ENCODE peak calls at places on chromosomes 5 and 9, in ten cellular contexts. I is right atrium auricular region, X is ovary, J is GM10248, H is fibroblast of mammary gland, P is AG10803, Y is neural crest cell, T is transverse colon, M is epithelial cell of esophagus, F is stomach. Z is an unnamed sample.

GRCh38 chr5:7398596-7399260 is 2.8 kb downstream of the ADCY2 start:
- DNase-seq in I (no peak), X (no peak), J (no peak), H (no peak), P (no peak), Y (no peak), T (no peak), M (no peak), F (no peak), Z (no peak)

GRCh38 chr9:124477211-124478013 is 27.2 kb downstream of the ADGRD2 start:
- DNase-seq in I (no peak), X (no peak), J (no peak), H (no peak), P (no peak), Y (peak), T (no peak), M (peak), F (no peak), Z (no peak)

GRCh38 chr9:35673132-35673997 is at the start of gene CA9:
- DNase-seq in I (no peak), X (no peak), J (no peak), H (no peak), P (no peak), Y (no peak), T (peak), M (peak), F (peak), Z (no peak)

GRCh38 chr5:172107606-172108005 is 80.4 kb downstream of the STK10 start:
- DNase-seq in I (no peak), X (no peak), J (no peak), H (peak), P (peak), Y (no peak), T (no peak), M (peak), F (no peak), Z (no peak)

GRCh38 chr9:21002040-21002439 is 29.4 kb downstream of the HACD4 start:
- DNase-seq in I (no peak), X (no peak), J (no peak), H (no peak), P (no peak), Y (no peak), T (no peak), M (no peak), F (no peak), Z (no peak)

GRCh38 chr5:55903121-55903701 is 52.1 kb downstream of the IL31RA start:
- DNase-seq in I (no peak), X (no peak), J (peak), H (peak), P (no peak), Y (no peak), T (no peak), M (peak), F (no peak), Z (peak)

GRCh38 chr5:173204185-173204979 is 30.6 kb downstream of the NKX2-5 start:
- DNase-seq in I (no peak), X (no peak), J (no peak), H (peak), P (peak), Y (no peak), T (no peak), M (peak), F (no peak), Z (no peak)

GRCh38 chr5:171697591-171698102 is 88.0 kb upstream of the SMIM23 start:
- DNase-seq in I (no peak), X (no peak), J (no peak), H (no peak), P (no peak), Y (no peak), T (no peak), M (no peak), F (no peak), Z (no peak)

GRCh38 chr5:91928751-91929521 is 545.8 kb upstream of the ARRDC3 start:
- DNase-seq in I (no peak), X (no peak), J (peak), H (peak), P (peak), Y (no peak), T (no peak), M (peak), F (no peak), Z (peak)

GRCh38 chr9:128152133-128152780 is 3.0 kb downstream of the LCN2 start:
- DNase-seq in I (no peak), X (no peak), J (no peak), H (no peak), P (no peak), Y (no peak), T (no peak), M (no peak), F (no peak), Z (no peak)

GRCh38 chr5:180495292-180495691 is 1.1 kb downstream of the CNOT6 start:
- DNase-seq in I (no peak), X (no peak), J (no peak), H (no peak), P (no peak), Y (no peak), T (no peak), M (peak), F (no peak), Z (no peak)

GRCh38 chr5:57209316-57210040 is 35.6 kb downstream of the GPBP1 start:
- DNase-seq in I (no peak), X (no peak), J (no peak), H (peak), P (peak), Y (no peak), T (no peak), M (peak), F (no peak), Z (no peak)

GRCh38 chr5:176863041-176863764 is 35.9 kb downstream of the HK3 start:
- DNase-seq in I (no peak), X (no peak), J (no peak), H (no peak), P (no peak), Y (no peak), T (no peak), M (no peak), F (no peak), Z (no peak)

GRCh38 chr9:81605154-81605670 is 84.1 kb downstream of the TLE1 start:
- DNase-seq in I (no peak), X (no peak), J (no peak), H (no peak), P (no peak), Y (no peak), T (no peak), M (peak), F (no peak), Z (no peak)

GRCh38 chr5:4575608-4576007 is 564.5 kb upstream of the ADAMTS16 start:
- DNase-seq in I (no peak), X (no peak), J (no peak), H (no peak), P (no peak), Y (no peak), T (no peak), M (no peak), F (no peak), Z (no peak)

GRCh38 chr5:6772886-6773285 is 59.7 kb downstream of the TENT4A start:
- DNase-seq in I (no peak), X (no peak), J (no peak), H (peak), P (no peak), Y (no peak), T (no peak), M (no peak), F (no peak), Z (no peak)

GRCh38 chr5:179307931-179308471 is 37.3 kb downstream of the ADAMTS2 start:
- DNase-seq in I (no peak), X (no peak), J (no peak), H (no peak), P (no peak), Y (no peak), T (no peak), M (no peak), F (no peak), Z (no peak)

GRCh38 chr5:128536861-128537305 is 1.2 kb downstream of the FBN2 start:
- DNase-seq in I (no peak), X (no peak), J (no peak), H (peak), P (no peak), Y (no peak), T (no peak), M (peak), F (no peak), Z (no peak)

GRCh38 chr9:136626066-136626725 is 36.5 kb upstream of the EGFL7 start:
- DNase-seq in I (no peak), X (no peak), J (no peak), H (no peak), P (no peak), Y (no peak), T (peak), M (no peak), F (peak), Z (no peak)

GRCh38 chr9:98992885-98993569 is 49.3 kb downstream of the COL15A1 start:
- DNase-seq in I (peak), X (no peak), J (no peak), H (peak), P (no peak), Y (no peak), T (no peak), M (no peak), F (no peak), Z (no peak)

GRCh38 chr5:133758641-133759040 is 146.3 kb upstream of the FSTL4 start:
- DNase-seq in I (no peak), X (no peak), J (no peak), H (no peak), P (no peak), Y (no peak), T (no peak), M (no peak), F (no peak), Z (no peak)

GRCh38 chr5:152367554-152367953 is 37.5 kb downstream of the NMUR2 start:
- DNase-seq in I (no peak), X (no peak), J (no peak), H (no peak), P (no peak), Y (no peak), T (no peak), M (no peak), F (no peak), Z (no peak)

DNA sequence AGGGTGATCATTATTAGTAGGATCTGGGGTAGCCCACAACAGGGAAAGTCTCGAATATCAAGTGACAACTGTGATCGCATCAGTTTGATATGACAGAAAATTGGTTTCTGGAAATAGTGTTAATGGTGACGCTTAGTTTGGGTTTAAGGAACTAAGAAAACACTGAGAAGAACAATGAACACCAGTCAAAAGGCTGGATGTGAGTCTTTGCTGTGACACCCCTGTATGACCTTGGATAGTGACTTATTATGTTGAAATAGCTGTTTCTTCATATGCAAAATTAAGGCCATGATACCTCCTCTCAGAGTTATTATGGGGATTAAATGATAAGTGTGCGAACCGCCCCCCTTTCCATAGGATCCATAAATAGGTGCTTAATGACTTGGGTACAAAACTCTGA is 917 bp downstream of the DNAJC25 start:
- DNase-seq in I (no peak), X (no peak), J (no peak), H (peak), P (peak), Y (no peak), T (no peak), M (peak), F (no peak), Z (no peak)
- TF ChIP-seq CTCF in I (no peak), X (no peak), J (no peak), H (no peak), P (no peak), Y (no peak), T (no peak), M (no peak), F (no peak), Z (no peak)

GRCh38 chr5:10737880-10738279 is 23.2 kb downstream of the DAP start:
- DNase-seq in I (no peak), X (no peak), J (no peak), H (no peak), P (no peak), Y (no peak), T (no peak), M (no peak), F (no peak), Z (no peak)

GRCh38 chr5:10736354-10736753 is 24.7 kb downstream of the DAP start:
- DNase-seq in I (no peak), X (no peak), J (no peak), H (no peak), P (no peak), Y (no peak), T (no peak), M (no peak), F (no peak), Z (no peak)

GRCh38 chr5:10735569-10736255 is 25.3 kb downstream of the DAP start:
- DNase-seq in I (no peak), X (no peak), J (peak), H (no peak), P (no peak), Y (no peak), T (no peak), M (no peak), F (no peak), Z (peak)

GRCh38 chr5:10734832-10735231 is 26.2 kb downstream of the DAP start:
- DNase-seq in I (no peak), X (no peak), J (no peak), H (peak), P (no peak), Y (no peak), T (no peak), M (no peak), F (no peak), Z (no peak)

DNA sequence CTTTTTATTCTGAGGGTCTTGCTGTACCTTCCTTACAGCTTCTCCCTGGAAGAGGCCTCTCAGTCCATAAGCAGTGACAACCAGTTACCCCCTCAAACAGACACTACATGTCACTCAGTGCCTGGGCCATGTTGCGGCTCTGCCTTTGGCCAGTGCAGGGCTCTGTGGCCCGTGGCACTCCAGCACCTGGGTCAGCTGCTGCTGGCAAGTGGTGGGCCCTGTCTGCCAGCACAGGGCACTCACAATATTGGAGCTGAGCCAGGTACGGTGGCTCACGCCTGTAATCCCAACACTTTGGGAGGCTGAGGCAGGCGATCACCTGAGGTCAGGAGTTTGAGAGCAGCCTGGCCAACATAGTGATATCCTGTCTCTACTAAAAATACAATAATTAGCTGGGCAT is 24.2 kb downstream of the DAP start:
- DNase-seq in I (no peak), X (no peak), J (no peak), H (no peak), P (no peak), Y (no peak), T (no peak), M (no peak), F (no peak), Z (no peak)
- TF ChIP-seq CTCF in I (no peak), X (no peak), J (no peak), H (no peak), P (no peak), Y (no peak), T (no peak), M (no peak), F (no peak), Z (no peak)

GRCh38 chr9:77021928-77022782 is 2.7 kb downstream of the FOXB2 start:
- DNase-seq in I (no peak), X (no peak), J (no peak), H (no peak), P (no peak), Y (peak), T (no peak), M (no peak), F (no peak), Z (peak)

GRCh38 chr9:77023726-77024125 is 4.3 kb downstream of the FOXB2 start:
- DNase-seq in I (no peak), X (no peak), J (peak), H (no peak), P (no peak), Y (no peak), T (no peak), M (no peak), F (no peak), Z (no peak)

GRCh38 chr9:77021289-77021927 is 2.0 kb downstream of the FOXB2 start:
- DNase-seq in I (no peak), X (no peak), J (no peak), H (no peak), P (no peak), Y (peak), T (no peak), M (no peak), F (no peak), Z (no peak)

GRCh38 chr9:77025146-77025545 is 5.7 kb downstream of the FOXB2 start:
- DNase-seq in I (no peak), X (no peak), J (no peak), H (no peak), P (no peak), Y (no peak), T (no peak), M (peak), F (no peak), Z (no peak)

GRCh38 chr9:77022783-77023440 is 3.5 kb downstream of the FOXB2 start:
- DNase-seq in I (no peak), X (no peak), J (peak), H (no peak), P (no peak), Y (peak), T (no peak), M (no peak), F (no peak), Z (no peak)
- TF ChIP-seq CTCF in I (no peak), X (no peak), J (no peak), H (no peak), P (no peak), Y (no peak), T (no peak), M (no peak), F (no peak), Z (peak)

GRCh38 chr5:65037845-65038815 is 269.4 kb downstream of the CWC27 start:
- DNase-seq in I (peak), X (no peak), J (no peak), H (no peak), P (no peak), Y (no peak), T (peak), M (peak), F (no peak), Z (no peak)
- TF ChIP-seq CTCF in I (peak), X (no peak), J (peak), H (peak), P (peak), Y (peak), T (peak), M (peak), F (peak), Z (peak)

GRCh38 chr9:2257530-2257929 is 242.4 kb downstream of the SMARCA2 start:
- DNase-seq in I (no peak), X (no peak), J (no peak), H (no peak), P (no peak), Y (no peak), T (no peak), M (no peak), F (no peak), Z (no peak)

GRCh38 chr9:2260401-2261306 is 245.5 kb downstream of the SMARCA2 start:
- DNase-seq in I (no peak), X (no peak), J (no peak), H (peak), P (peak), Y (no peak), T (no peak), M (peak), F (peak), Z (no peak)

GRCh38 chr9:2253814-2254550 is 238.8 kb downstream of the SMARCA2 start:
- DNase-seq in I (no peak), X (no peak), J (no peak), H (no peak), P (no peak), Y (no peak), T (no peak), M (no peak), F (no peak), Z (no peak)

GRCh38 chr9:2255128-2255527 is 240.0 kb downstream of the SMARCA2 start:
- DNase-seq in I (no peak), X (no peak), J (no peak), H (no peak), P (no peak), Y (no peak), T (no peak), M (no peak), F (no peak), Z (no peak)
- TF ChIP-seq CTCF in I (no peak), X (no peak), J (no peak), H (no peak), P (no peak), Y (no peak), T (no peak), M (no peak), F (no peak), Z (no peak)

GRCh38 chr9:123031963-123032362 is 1.5 kb upstream of the GPR21 start:
- DNase-seq in I (no peak), X (no peak), J (no peak), H (no peak), P (peak), Y (no peak), T (no peak), M (no peak), F (no peak), Z (no peak)

GRCh38 chr9:123036886-123037540 is 3.5 kb downstream of the GPR21 start:
- DNase-seq in I (no peak), X (no peak), J (no peak), H (no peak), P (no peak), Y (no peak), T (no peak), M (no peak), F (no peak), Z (no peak)

GRCh38 chr9:123033864-123034598 is 564 bp downstream of the GPR21 start:
- DNase-seq in I (no peak), X (no peak), J (peak), H (no peak), P (peak), Y (no peak), T (no peak), M (no peak), F (no peak), Z (no peak)

GRCh38 chr9:123033352-123033751 is at the start of gene GPR21:
- DNase-seq in I (no peak), X (no peak), J (no peak), H (no peak), P (no peak), Y (no peak), T (no peak), M (no peak), F (no peak), Z (no peak)

DNA sequence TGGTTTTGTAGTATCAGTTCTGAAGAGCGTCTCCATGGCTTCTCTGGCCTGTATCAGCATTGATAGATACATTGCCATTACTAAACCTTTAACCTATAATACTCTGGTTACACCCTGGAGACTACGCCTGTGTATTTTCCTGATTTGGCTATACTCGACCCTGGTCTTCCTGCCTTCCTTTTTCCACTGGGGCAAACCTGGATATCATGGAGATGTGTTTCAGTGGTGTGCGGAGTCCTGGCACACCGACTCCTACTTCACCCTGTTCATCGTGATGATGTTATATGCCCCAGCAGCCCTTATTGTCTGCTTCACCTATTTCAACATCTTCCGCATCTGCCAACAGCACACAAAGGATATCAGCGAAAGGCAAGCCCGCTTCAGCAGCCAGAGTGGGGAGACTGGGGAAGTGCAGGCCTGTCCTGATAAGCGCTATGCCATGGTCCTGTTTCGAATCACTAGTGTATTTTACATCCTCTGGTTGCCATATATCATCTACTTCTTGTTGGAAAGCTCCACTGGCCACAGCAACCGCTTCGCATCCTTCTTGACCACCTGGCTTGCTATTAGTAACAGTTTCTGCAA is 1.5 kb downstream of the GPR21 start:
- DNase-seq in I (no peak), X (no peak), J (no peak), H (no peak), P (no peak), Y (no peak), T (no peak), M (no peak), F (no peak), Z (no peak)
- TF ChIP-seq CTCF in I (no peak), X (no peak), J (no peak), H (no peak), P (no peak), Y (no peak), T (no peak), M (no peak), F (no peak), Z (no peak)

GRCh38 chr5:28574616-28575015 is 1536.2 kb upstream of the CDH9 start:
- DNase-seq in I (no peak), X (no peak), J (no peak), H (no peak), P (no peak), Y (no peak), T (no peak), M (no peak), F (no peak), Z (no peak)

GRCh38 chr5:28575368-28575767 is 1537.0 kb upstream of the CDH9 start:
- DNase-seq in I (no peak), X (no peak), J (no peak), H (no peak), P (no peak), Y (no peak), T (no peak), M (no peak), F (no peak), Z (no peak)

GRCh38 chr5:28580616-28581015 is 1542.2 kb upstream of the CDH9 start:
- DNase-seq in I (no peak), X (no peak), J (no peak), H (peak), P (no peak), Y (no peak), T (no peak), M (peak), F (no peak), Z (no peak)

GRCh38 chr5:28576022-28576421 is 1537.6 kb upstream of the CDH9 start:
- DNase-seq in I (no peak), X (no peak), J (no peak), H (peak), P (no peak), Y (no peak), T (no peak), M (peak), F (no peak), Z (no peak)
- TF ChIP-seq CTCF in I (no peak), X (no peak), J (no peak), H (peak), P (no peak), Y (peak), T (no peak), M (peak), F (no peak), Z (no peak)

GRCh38 chr5:157026789-157027424 is 32.0 kb downstream of the HAVCR1 start:
- DNase-seq in I (no peak), X (no peak), J (no peak), H (peak), P (no peak), Y (no peak), T (peak), M (peak), F (no peak), Z (no peak)
- TF ChIP-seq CTCF in I (peak), X (no peak), J (peak), H (peak), P (peak), Y (peak), T (peak), M (peak), F (peak), Z (peak)